ENCODE peak calls at places on chromosomes 2 and 18, in five cellular contexts. F is HepG2, O is GM12878, C is NT2/D1, X is H1. T is an unnamed sample.

GRCh38 chr18:49459404-49460171 is 857 bp downstream of the DYM start:
- DNase-seq in O (no peak), X (no peak), C (no peak), F (no peak), T (no peak)

GRCh38 chr2:11009866-11010265 is 98.1 kb downstream of the KCNF1 start:
- DNase-seq in O (no peak), C (no peak), X (no peak), F (no peak), T (no peak)

GRCh38 chr2:86633094-86633740 is 9.6 kb upstream of the RNF103 start:
- DNase-seq in O (no peak), C (no peak), F (no peak), X (no peak), T (no peak)

GRCh38 chr2:229431331-229431954 is 160.4 kb upstream of the PID1 start:
- DNase-seq in X (no peak), C (peak; percentile 38), F (peak; percentile 58), O (no peak), T (no peak)

GRCh38 chr18:52572036-52572750 is 232.2 kb downstream of the DCC start:
- DNase-seq in F (no peak), O (no peak), C (no peak), X (no peak), T (no peak)

GRCh38 chr2:169670215-169670651 is 24.0 kb downstream of the CFAP210 start:
- DNase-seq in O (no peak), X (no peak), F (peak; percentile 38), C (no peak), T (no peak)

GRCh38 chr2:73293534-73294171 is at the start of gene EGR4:
- DNase-seq in X (peak; percentile 59), F (peak; percentile 70), O (peak; percentile 34), C (peak; percentile 65), T (peak; percentile 88)

GRCh38 chr18:54983041-54983686 is 23.9 kb upstream of the CCDC68 start:
- DNase-seq in C (no peak), O (no peak), X (no peak), F (peak; percentile 44), T (peak; percentile 38)

GRCh38 chr2:42653039-42653438 is 84.6 kb downstream of the MTA3 start:
- DNase-seq in C (no peak), O (no peak), F (no peak), X (no peak), T (no peak)

GRCh38 chr2:102342888-102343287 is 12.7 kb upstream of the IL18R1 start:
- DNase-seq in O (no peak), X (no peak), C (no peak), F (no peak), T (no peak)

GRCh38 chr2:111698743-111699554 is 185.0 kb downstream of the ANAPC1 start:
- DNase-seq in C (no peak), O (no peak), X (no peak), F (peak; percentile 94), T (peak; percentile 46)

GRCh38 chr18:36757081-36757480 is 71.7 kb downstream of the TPGS2 start:
- DNase-seq in O (no peak), X (no peak), C (peak; percentile 15), F (peak; percentile 48), T (peak; percentile 85)

GRCh38 chr2:63163231-63163845 is 112.7 kb downstream of the OTX1 start:
- DNase-seq in C (no peak), O (no peak), F (no peak), X (no peak), T (peak; percentile 4)

GRCh38 chr2:238370482-238371372 is 50.4 kb downstream of the TRAF3IP1 start:
- DNase-seq in C (peak; percentile 25), O (no peak), F (peak; percentile 76), X (no peak), T (peak; percentile 53)

GRCh38 chr2:118032169-118033013 is 18.5 kb upstream of the CCDC93 start:
- DNase-seq in F (peak; percentile 44), X (no peak), C (peak; percentile 23), O (no peak), T (peak; percentile 53)

GRCh38 chr18:25743661-25744151 is 346.7 kb downstream of the SS18 start:
- DNase-seq in C (no peak), F (no peak), X (peak; percentile 56), O (no peak), T (no peak)

GRCh38 chr2:122023059-122023879 is 267.8 kb downstream of the TSN start:
- DNase-seq in C (no peak), X (no peak), F (no peak), O (no peak), T (no peak)

GRCh38 chr18:50870138-50870845 is 8.6 kb upstream of the ME2 start:
- DNase-seq in X (no peak), O (no peak), F (no peak), C (no peak), T (no peak)

GRCh38 chr2:15177103-15177502 is 384.0 kb downstream of the NBAS start:
- DNase-seq in O (peak; percentile 91), F (no peak), C (no peak), X (no peak), T (no peak)
- TF ChIP-seq SUZ12 in O (no peak), F (no peak), C (no peak), X (no peak), T (no peak)

DNA sequence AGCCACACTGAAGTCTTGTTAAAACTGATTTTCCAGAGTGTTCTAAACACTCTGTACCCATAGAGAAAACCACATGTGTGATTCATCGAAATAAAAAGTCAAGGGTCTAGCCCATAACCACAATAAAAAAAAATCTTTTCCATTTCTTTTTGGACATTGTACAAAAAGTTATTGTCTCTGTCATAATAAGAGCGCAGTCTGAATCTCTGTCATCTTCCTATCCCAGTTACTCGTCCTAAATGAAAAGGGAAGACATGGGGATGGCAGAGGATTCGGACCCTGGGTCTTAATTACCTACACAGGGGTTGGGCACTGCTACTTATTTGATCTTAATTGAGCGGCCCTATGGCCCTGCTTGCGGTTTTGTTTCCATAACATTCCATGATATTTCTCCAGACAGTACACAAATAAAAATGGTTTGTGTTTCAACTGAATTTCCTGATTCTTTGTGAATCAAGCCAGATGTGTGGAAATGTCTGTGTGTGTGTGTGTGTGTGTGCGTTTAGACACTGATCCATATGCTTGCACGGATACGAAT is 133.5 kb upstream of the SPATS2L start:
- DNase-seq in X (no peak), O (no peak), C (no peak), F (no peak), T (no peak)
- TF ChIP-seq SUZ12 in X (no peak), O (no peak), C (no peak), F (no peak), T (no peak)

GRCh38 chr2:149189769-149190168 is 140.6 kb upstream of the LYPD6 start:
- DNase-seq in C (no peak), O (no peak), X (no peak), F (no peak), T (no peak)

GRCh38 chr2:149185942-149186490 is 144.4 kb upstream of the LYPD6 start:
- DNase-seq in C (no peak), X (no peak), O (no peak), F (no peak), T (no peak)

GRCh38 chr2:149187061-149187460 is 143.3 kb upstream of the LYPD6 start:
- DNase-seq in F (no peak), C (no peak), O (no peak), X (no peak), T (no peak)

GRCh38 chr2:149184994-149185393 is 145.4 kb upstream of the LYPD6 start:
- DNase-seq in X (no peak), C (no peak), F (no peak), O (no peak), T (no peak)

DNA sequence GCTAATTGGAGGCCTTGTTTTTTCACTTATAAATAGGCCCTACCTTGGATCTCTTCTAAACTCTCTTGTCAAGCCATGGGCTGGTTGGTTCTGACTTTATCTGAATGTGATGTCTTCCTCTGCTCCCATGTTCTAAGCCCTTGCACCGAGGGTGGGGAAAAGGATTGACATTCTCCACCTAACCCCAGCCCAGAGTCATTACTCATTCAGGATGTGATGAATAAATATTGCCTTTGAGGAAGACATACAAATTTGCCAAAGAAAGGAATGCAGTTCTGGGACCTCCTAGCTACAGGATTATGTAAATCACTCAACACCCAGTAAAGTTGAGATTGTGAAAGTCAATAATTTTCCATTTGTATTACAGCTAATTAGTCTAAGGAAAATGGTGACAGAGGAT is 142.1 kb upstream of the LYPD6 start:
- DNase-seq in F (no peak), C (no peak), O (no peak), X (no peak), T (no peak)
- TF ChIP-seq SUZ12 in F (no peak), C (no peak), O (no peak), X (no peak), T (no peak)

DNA sequence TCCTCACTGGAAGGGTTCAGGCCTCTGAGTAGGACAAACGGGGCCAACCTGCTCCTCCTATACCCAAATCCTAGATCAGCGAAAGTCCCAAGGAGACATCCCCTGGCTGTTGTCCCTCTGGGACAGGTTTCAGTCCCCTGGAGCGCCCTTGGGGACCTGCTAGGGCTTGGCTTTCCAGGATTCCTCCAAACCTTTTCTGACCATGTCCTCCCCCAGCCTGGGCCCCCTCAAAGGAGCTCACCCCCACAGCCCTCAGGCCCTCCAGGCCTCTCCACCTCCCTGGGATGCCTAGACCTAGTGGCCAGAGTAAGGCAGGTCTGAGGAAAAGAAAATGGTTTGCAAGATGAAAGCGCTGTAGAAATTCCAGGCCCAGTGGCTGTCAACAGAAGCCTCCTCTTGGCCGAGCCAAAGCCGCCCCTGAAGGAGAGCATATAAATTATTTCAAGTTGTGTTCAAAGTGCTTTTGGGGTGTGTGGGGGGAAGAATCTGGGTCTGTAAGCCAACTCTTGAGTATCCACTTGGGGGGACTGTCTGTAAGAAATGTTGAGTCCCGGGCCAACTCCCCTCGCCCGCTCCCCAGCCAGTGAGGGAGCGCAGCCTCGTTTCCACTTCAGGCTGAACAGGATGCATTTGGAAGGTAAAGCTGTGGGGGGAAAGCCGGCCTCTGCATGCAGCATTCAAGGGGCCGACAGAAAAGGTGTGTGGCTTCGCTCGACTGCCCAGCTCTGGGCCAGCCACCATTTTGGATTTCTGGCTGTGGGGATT is 158.6 kb downstream of the DYSF start:
- DNase-seq in X (no peak), C (no peak), O (no peak), F (no peak), T (no peak)
- TF ChIP-seq SUZ12 in X (no peak), C (no peak), O (no peak), F (no peak), T (no peak)

DNA sequence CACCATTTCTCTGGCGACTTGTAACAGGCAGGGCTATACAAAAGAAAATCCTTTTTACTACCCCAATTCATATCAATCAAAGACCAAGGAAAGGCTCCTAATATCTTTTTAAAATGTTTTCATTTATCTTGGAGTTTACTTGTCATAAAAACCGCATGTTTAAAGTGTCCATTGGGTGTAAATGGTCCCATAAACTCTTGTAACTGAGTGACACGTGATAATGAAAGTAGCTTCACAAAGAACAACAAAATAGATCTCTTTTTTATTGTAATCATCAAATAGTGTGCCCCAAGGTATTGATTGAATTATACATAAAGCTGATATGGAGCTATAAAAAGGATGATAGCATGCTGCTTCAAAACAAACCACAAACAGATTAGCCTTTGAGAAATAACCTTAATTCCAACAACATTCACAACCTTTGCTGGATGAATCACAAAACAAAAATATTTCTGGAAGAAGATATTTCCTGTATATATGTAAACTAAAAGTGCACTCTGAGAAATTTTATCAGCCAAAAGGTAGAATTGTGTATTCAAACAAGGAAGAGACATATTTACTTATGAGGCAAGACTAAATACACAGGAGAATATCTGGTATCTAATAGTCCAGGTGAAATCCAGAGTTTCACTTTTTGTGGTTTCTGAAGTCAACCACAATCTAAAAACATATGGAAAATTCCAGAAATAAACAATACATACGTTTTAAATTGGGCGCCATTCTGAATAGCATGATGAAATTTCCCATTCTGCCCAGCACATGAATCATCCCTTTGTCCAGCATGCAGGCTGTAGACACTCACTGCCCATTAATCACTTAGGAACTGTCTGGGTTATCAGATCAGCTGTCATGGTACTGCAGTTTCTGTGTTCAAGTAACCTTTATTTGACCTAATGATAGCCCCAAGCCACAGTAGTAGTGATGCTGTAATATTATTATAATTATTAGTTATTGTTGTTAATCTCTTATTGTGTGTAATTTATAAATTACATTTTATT is 237.5 kb downstream of the PIK3C3 start:
- DNase-seq in F (peak; percentile 85), C (no peak), X (no peak), O (no peak), T (no peak)
- TF ChIP-seq SUZ12 in F (no peak), C (no peak), X (no peak), O (no peak), T (no peak)

GRCh38 chr18:28903366-28903765 is 726.4 kb upstream of the CDH2 start:
- DNase-seq in O (no peak), X (no peak), F (no peak), C (no peak), T (no peak)
- TF ChIP-seq SUZ12 in O (no peak), X (no peak), F (no peak), C (no peak), T (no peak)

T was measured in HEK293T.